ENCODE peak calls at places on chromosomes 12 and 14, in five cellular contexts. U, N, C, J and P are unnamed samples.

GRCh38 chr12:122063691-122064033 is 14.9 kb upstream of the MLXIP start:
- DNase-seq in U (no peak), N (peak; percentile 70), C (no peak), J (no peak), P (peak; percentile 58)

GRCh38 chr14:95128140-95128539 is 29.2 kb downstream of the DICER1 start:
- DNase-seq in U (no peak), N (no peak), C (no peak), J (no peak), P (no peak)

GRCh38 chr14:92625213-92625612 is 111.6 kb downstream of the RIN3 start:
- DNase-seq in U (no peak), N (no peak), C (no peak), J (no peak), P (no peak)

GRCh38 chr12:47323802-47324201 is 244.0 kb upstream of the AMIGO2 start:
- DNase-seq in U (no peak), N (no peak), C (no peak), J (no peak), P (no peak)

GRCh38 chr12:93375906-93376305 is 1.8 kb upstream of the NUDT4 start:
- DNase-seq in U (no peak), N (no peak), C (no peak), J (no peak), P (no peak)

GRCh38 chr12:72547593-72547992 is 275.4 kb downstream of the TRHDE start:
- DNase-seq in U (no peak), N (no peak), C (no peak), J (peak; percentile 18), P (no peak)

GRCh38 chr12:49643135-49643534 is 19.8 kb downstream of the PRPF40B start:
- DNase-seq in U (no peak), N (no peak), C (no peak), J (no peak), P (no peak)

GRCh38 chr12:46406352-46407027 is 33.9 kb upstream of the SLC38A2 start:
- DNase-seq in U (no peak), N (no peak), C (no peak), J (no peak), P (no peak)

GRCh38 chr14:55430024-55430690 is 10.3 kb downstream of the TBPL2 start:
- DNase-seq in U (peak; percentile 51), N (peak; percentile 31), C (no peak), J (peak; percentile 72), P (no peak)

GRCh38 chr12:103801709-103802585 is 39.1 kb downstream of the NT5DC3 start:
- DNase-seq in U (no peak), N (no peak), C (no peak), J (no peak), P (no peak)

GRCh38 chr14:54209501-54210231 is 187.1 kb upstream of the CDKN3 start:
- DNase-seq in U (no peak), N (no peak), C (no peak), J (no peak), P (no peak)

GRCh38 chr12:96501139-96501741 is 11.9 kb downstream of the CFAP54 start:
- DNase-seq in U (peak; percentile 37), N (no peak), C (no peak), J (peak; percentile 48), P (peak; percentile 45)

GRCh38 chr12:76259660-76260389 is 88.4 kb downstream of the BBS10 start:
- DNase-seq in U (no peak), N (no peak), C (no peak), J (peak; percentile 74), P (no peak)

GRCh38 chr14:38056270-38056669 is 151.4 kb upstream of the SSTR1 start:
- DNase-seq in U (peak; percentile 11), N (no peak), C (no peak), J (peak; percentile 12), P (no peak)

GRCh38 chr12:105820407-105821140 is 318.2 kb downstream of the NUAK1 start:
- DNase-seq in U (no peak), N (peak; percentile 12), C (no peak), J (no peak), P (peak; percentile 29)

GRCh38 chr12:27794818-27795584 is 15.0 kb upstream of the MANSC4 start:
- DNase-seq in U (no peak), N (no peak), C (no peak), J (no peak), P (no peak)

GRCh38 chr12:56261503-56262230 is 3.5 kb upstream of the ANKRD52 start:
- DNase-seq in U (no peak), N (no peak), C (no peak), J (no peak), P (no peak)

GRCh38 chr12:68971404-68971803 is 38.4 kb upstream of the CPM start:
- DNase-seq in U (no peak), N (no peak), C (no peak), J (no peak), P (no peak)

GRCh38 chr12:12560587-12561304 is 1.9 kb downstream of the DUSP16 start:
- DNase-seq in U (peak; percentile 82), N (peak; percentile 65), C (no peak), J (peak; percentile 54), P (no peak)

GRCh38 chr14:75249251-75249957 is 29.2 kb upstream of the FOS start:
- DNase-seq in U (peak; percentile 96), N (peak; percentile 30), C (no peak), J (no peak), P (no peak)

GRCh38 chr12:1206118-1206734 is 215.2 kb downstream of the ERC1 start:
- DNase-seq in U (no peak), N (no peak), C (no peak), J (no peak), P (no peak)
- H3K4me3 ChIP-seq in U (no peak overlapping the region), N (no peak overlapping the region), C (no peak overlapping the region), J (no peak overlapping the region), P (no peak overlapping the region)

GRCh38 chr14:104898195-104898558 is 26.5 kb upstream of the PLD4 start:
- DNase-seq in U (no peak), N (no peak), C (no peak), J (no peak), P (no peak)
- H3K27ac ChIP-seq in U (no peak overlapping the region), N (no peak overlapping the region), C (no peak overlapping the region), J (no peak overlapping the region), P (no peak overlapping the region)

GRCh38 chr12:69996722-69997121 is 171.7 kb downstream of the MYRFL start:
- DNase-seq in U (no peak), N (no peak), C (no peak), J (no peak), P (no peak)

GRCh38 chr12:69999561-69999960 is 174.5 kb downstream of the MYRFL start:
- DNase-seq in U (no peak), N (no peak), C (no peak), J (no peak), P (no peak)

GRCh38 chr12:69996276-69996675 is 171.2 kb downstream of the MYRFL start:
- DNase-seq in U (no peak), N (no peak), C (no peak), J (no peak), P (no peak)

GRCh38 chr12:69998922-69999321 is 173.9 kb downstream of the MYRFL start:
- DNase-seq in U (no peak), N (no peak), C (no peak), J (no peak), P (no peak)

GRCh38 chr12:69998011-69998410 is 173.0 kb downstream of the MYRFL start:
- DNase-seq in U (no peak), N (no peak), C (no peak), J (no peak), P (no peak)
- H3K4me3 ChIP-seq in U (no peak overlapping the region), N (no peak overlapping the region), C (no peak overlapping the region), J (no peak overlapping the region), P (no peak overlapping the region)

GRCh38 chr12:14959916-14960315 is 1.5 kb downstream of the ARHGDIB start:
- DNase-seq in U (no peak), N (no peak), C (no peak), J (no peak), P (no peak)
- H3K27ac ChIP-seq in U (peak overlapping the region; percentile 85), N (no peak overlapping the region), C (peak overlapping the region; percentile 66), J (peak overlapping the region; percentile 78), P (peak overlapping the region; percentile 97)

GRCh38 chr12:6534158-6534913 is at the start of gene GAPDH:
- DNase-seq in U (peak; percentile 89), N (peak; percentile 88), C (peak; percentile 97), J (peak; percentile 99), P (peak; percentile 97)
- H3K4me3 ChIP-seq in U (peak within 1 kb of the TSS; percentile 92), N (peak within 1 kb of the TSS; percentile 91), C (peak within 1 kb of the TSS; percentile 88), J (peak within 1 kb of the TSS; percentile 84), P (peak within 1 kb of the TSS; percentile 71)

DNA sequence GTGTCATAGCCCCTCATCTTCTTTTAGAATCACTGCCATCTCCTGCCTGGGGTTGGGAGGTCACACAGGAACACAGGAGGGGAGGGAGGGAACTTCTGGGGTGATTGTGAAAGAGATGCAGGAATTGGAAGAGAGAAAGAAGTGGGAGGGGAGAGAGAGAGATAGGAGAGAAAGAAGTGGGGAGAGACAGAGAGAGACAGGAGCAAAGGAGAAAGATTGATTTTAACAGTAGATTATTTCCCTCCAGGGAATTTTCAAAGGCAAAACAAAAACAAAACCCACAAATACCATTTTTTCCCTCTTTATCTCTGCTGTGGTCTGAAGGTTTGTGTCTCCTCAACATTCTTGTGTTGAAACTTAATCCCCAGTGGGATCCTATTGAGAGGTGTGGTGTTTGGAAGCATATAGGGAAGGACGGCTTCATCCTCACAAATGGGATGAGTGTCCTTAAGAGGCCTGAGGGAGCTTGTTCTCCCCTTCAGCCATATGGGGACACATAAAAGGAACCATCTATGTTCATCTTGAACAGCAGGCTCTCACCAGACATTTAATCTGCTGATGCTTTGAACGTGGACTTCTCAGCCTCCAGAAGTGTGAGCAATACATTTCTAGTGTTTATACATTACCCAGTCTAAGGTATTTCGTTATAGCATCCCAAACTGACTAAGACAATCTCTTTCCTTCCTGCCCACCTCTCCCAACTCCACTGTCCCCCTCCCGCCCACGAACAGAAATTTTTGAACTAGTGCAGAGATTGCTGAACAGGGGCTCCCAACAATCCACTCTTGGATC is 134.9 kb upstream of the MAX start:
- DNase-seq in U (no peak), N (no peak), C (no peak), J (no peak), P (no peak)
- H3K27ac ChIP-seq in U (no peak overlapping the region), N (no peak overlapping the region), C (no peak overlapping the region), J (no peak overlapping the region), P (no peak overlapping the region)

DNA sequence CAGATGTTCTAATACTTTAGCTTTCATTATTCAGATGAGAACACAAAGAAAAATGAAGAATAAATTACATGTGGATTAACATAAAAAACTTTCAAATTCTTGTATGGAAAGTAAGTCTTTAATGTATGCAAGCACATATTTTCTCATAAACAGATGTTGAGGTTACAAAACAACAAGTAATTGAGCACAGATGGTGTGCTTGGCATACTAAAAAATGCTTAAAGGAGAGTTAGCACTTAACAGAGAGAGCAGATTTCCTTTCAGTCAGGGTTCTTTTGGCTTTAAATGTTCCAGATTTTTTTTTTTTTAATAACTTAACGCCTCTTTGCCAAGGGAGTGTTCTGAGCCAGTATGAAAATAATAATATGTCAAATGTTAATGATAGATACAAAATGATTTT is 96.0 kb downstream of the RASSF9 start:
- DNase-seq in U (no peak), N (no peak), C (no peak), J (peak; percentile 63), P (no peak)
- H3K4me3 ChIP-seq in U (no peak overlapping the region), N (no peak overlapping the region), C (no peak overlapping the region), J (no peak overlapping the region), P (no peak overlapping the region)